ENCODE peak calls at places on chromosomes 6 and 20, in six cellular contexts. G is right atrium auricular region, Z is fibroblast of pulmonary artery, F is GM12891, T is HT1080, X is NCI-H774. O is an unnamed sample.

GRCh38 chr6:125004198-125004597 is 42.0 kb downstream of the RNF217 start:
- DNase-seq in G (no peak), Z (no peak), F (no peak), T (peak; percentile 42), X (no peak), O (no peak)

GRCh38 chr6:155171747-155172191 is 92.0 kb upstream of the CLDN20 start:
- DNase-seq in G (no peak), Z (peak; percentile 62), F (no peak), T (peak; percentile 29), X (no peak), O (no peak)

GRCh38 chr6:42404494-42404893 is 47.2 kb downstream of the TRERF1 start:
- DNase-seq in G (no peak), Z (peak; percentile 60), F (no peak), T (peak; percentile 95), X (no peak), O (no peak)

GRCh38 chr6:121666809-121667208 is 231.4 kb downstream of the GJA1 start:
- DNase-seq in G (no peak), Z (peak; percentile 78), F (no peak), T (peak; percentile 83), X (no peak), O (no peak)

GRCh38 chr20:46260480-46260879 is 47.8 kb downstream of the CDH22 start:
- DNase-seq in G (peak; percentile 60), Z (no peak), F (no peak), T (no peak), X (no peak), O (peak; percentile 11)

GRCh38 chr6:8243462-8243861 is 141.1 kb upstream of the EEF1E1 start:
- DNase-seq in G (no peak), Z (peak; percentile 44), F (no peak), T (no peak), X (no peak), O (no peak)

GRCh38 chr20:11178946-11179654 is 505.3 kb upstream of the JAG1 start:
- DNase-seq in G (no peak), Z (peak; percentile 76), F (no peak), T (peak; percentile 95), X (no peak), O (no peak)

GRCh38 chr20:3710027-3710426 is 2.4 kb downstream of the SIGLEC1 start:
- DNase-seq in G (no peak), Z (no peak), F (no peak), T (no peak), X (no peak), O (no peak)

GRCh38 chr6:70668499-70668812 is 773 bp downstream of the SMAP1 start:
- DNase-seq in G (no peak), Z (peak; percentile 29), F (no peak), T (no peak), X (no peak), O (no peak)

GRCh38 chr6:2848851-2849250 is 7.2 kb upstream of the SERPINB1 start:
- DNase-seq in G (no peak), Z (no peak), F (no peak), T (no peak), X (no peak), O (peak; percentile 67)

GRCh38 chr20:62583424-62583920 is 58.8 kb upstream of the SLCO4A1 start:
- DNase-seq in G (no peak), Z (no peak), F (no peak), T (peak; percentile 37), X (no peak), O (no peak)

GRCh38 chr6:14458669-14459266 is 341.2 kb downstream of the CD83 start:
- DNase-seq in G (no peak), Z (peak; percentile 94), F (no peak), T (peak; percentile 60), X (no peak), O (no peak)

GRCh38 chr6:1952726-1953360 is 292.6 kb downstream of the GMDS start:
- DNase-seq in G (no peak), Z (peak; percentile 91), F (no peak), T (peak; percentile 99), X (no peak), O (no peak)

GRCh38 chr20:32037929-32038328 is 14.1 kb upstream of the HCK start:
- DNase-seq in G (no peak), Z (peak; percentile 49), F (no peak), T (peak; percentile 51), X (no peak), O (no peak)

GRCh38 chr6:79525272-79526100 is 11.7 kb downstream of the LCA5 start:
- DNase-seq in G (no peak), Z (peak; percentile 76), F (no peak), T (no peak), X (no peak), O (no peak)

O was measured in NCI-H510A treated with DMSO at 0.1 percent for 48 hours.